ENCODE peak calls at places on chromosomes 2 and 18, in six cellular contexts. A is pancreas, U is neural progenitor cell, F is GM12864, M is heart left ventricle, H is adrenal gland. O is an unnamed sample.

GRCh38 chr2:48717826-48718225 is 37.7 kb downstream of the LHCGR start:
- DNase-seq in A (no peak), U (no peak), F (no peak), M (no peak), H (no peak), O (no peak)

GRCh38 chr2:200415455-200415854 is 94.4 kb downstream of the KCTD18 start:
- DNase-seq in A (no peak), U (no peak), F (no peak), M (no peak), H (no peak), O (no peak)

GRCh38 chr2:177812713-177813396 is 259.7 kb downstream of the PDE11A start:
- DNase-seq in A (no peak), U (no peak), F (no peak), M (no peak), H (no peak), O (no peak)

GRCh38 chr18:74505776-74506175 is 9.6 kb downstream of the CNDP2 start:
- DNase-seq in A (no peak), U (no peak), F (no peak), M (no peak), H (no peak), O (no peak)

GRCh38 chr2:240325654-240326031 is 109.8 kb upstream of the GPC1 start:
- DNase-seq in A (peak), U (no peak), F (no peak), M (no peak), H (peak), O (no peak)

GRCh38 chr18:67496469-67496868 is 20.1 kb downstream of the DSEL start:
- DNase-seq in A (no peak), U (no peak), F (no peak), M (no peak), H (no peak), O (no peak)

GRCh38 chr2:65075176-65075575 is 19.0 kb downstream of the CEP68 start:
- DNase-seq in A (no peak), U (no peak), F (no peak), M (no peak), H (no peak), O (no peak)

GRCh38 chr18:76923485-76924085 is 101.2 kb downstream of the ZNF236 start:
- DNase-seq in A (no peak), U (peak), F (no peak), M (no peak), H (no peak), O (peak)

GRCh38 chr2:218877891-218878290 is 2.8 kb upstream of the WNT10A start:
- DNase-seq in A (no peak), U (peak), F (no peak), M (no peak), H (no peak), O (no peak)

GRCh38 chr2:53475766-53476165 is 291.8 kb upstream of the CHAC2 start:
- DNase-seq in A (no peak), U (no peak), F (no peak), M (no peak), H (no peak), O (no peak)

GRCh38 chr2:118291481-118291880 is 203.2 kb downstream of the INSIG2 start:
- DNase-seq in A (no peak), U (no peak), F (no peak), M (no peak), H (no peak), O (no peak)

GRCh38 chr2:215517391-215517790 is 81.5 kb upstream of the FN1 start:
- DNase-seq in A (no peak), U (no peak), F (no peak), M (no peak), H (no peak), O (no peak)

GRCh38 chr2:191268596-191268995 is 23.4 kb downstream of the MYO1B start:
- DNase-seq in A (no peak), U (no peak), F (no peak), M (no peak), H (no peak), O (no peak)

GRCh38 chr2:33417093-33417492 is 59.4 kb upstream of the RASGRP3 start:
- DNase-seq in A (no peak), U (no peak), F (no peak), M (no peak), H (no peak), O (no peak)

GRCh38 chr2:149572102-149572953 is 15.2 kb downstream of the MMADHC start:
- DNase-seq in A (no peak), U (no peak), F (no peak), M (no peak), H (no peak), O (no peak)

GRCh38 chr2:29834624-29835023 is 86.8 kb downstream of the ALK start:
- DNase-seq in A (no peak), U (no peak), F (no peak), M (no peak), H (no peak), O (no peak)

GRCh38 chr2:76870011-76870410 is 652.2 kb downstream of the LRRTM4 start:
- DNase-seq in A (no peak), U (no peak), F (no peak), M (no peak), H (no peak), O (no peak)
- TF ChIP-seq CTCF in A (no peak), U (no peak), F (no peak), M (no peak), H (no peak), O (no peak)

GRCh38 chr2:24490674-24491625 is at the start of gene NCOA1:
- DNase-seq in A (peak), U (peak), F (peak), M (peak), H (peak), O (peak)
- TF ChIP-seq CTCF in A (no peak), U (peak), F (no peak), M (no peak), H (peak), O (no peak)

GRCh38 chr18:43789234-43790000 is 512.1 kb upstream of the SYT4 start:
- DNase-seq in A (no peak), U (peak), F (no peak), M (no peak), H (no peak), O (peak)
- TF ChIP-seq CTCF in A (no peak), U (peak), F (no peak), M (no peak), H (peak), O (peak)

GRCh38 chr18:44778788-44779187 is 98.1 kb downstream of the SETBP1 start:
- DNase-seq in A (no peak), U (peak), F (no peak), M (no peak), H (no peak), O (peak)

GRCh38 chr18:44773640-44774155 is 93.0 kb downstream of the SETBP1 start:
- DNase-seq in A (no peak), U (no peak), F (no peak), M (no peak), H (no peak), O (no peak)

GRCh38 chr18:44774191-44774590 is 93.5 kb downstream of the SETBP1 start:
- DNase-seq in A (no peak), U (no peak), F (no peak), M (no peak), H (no peak), O (no peak)

GRCh38 chr18:44779893-44780292 is 99.2 kb downstream of the SETBP1 start:
- DNase-seq in A (no peak), U (no peak), F (no peak), M (no peak), H (no peak), O (no peak)

DNA sequence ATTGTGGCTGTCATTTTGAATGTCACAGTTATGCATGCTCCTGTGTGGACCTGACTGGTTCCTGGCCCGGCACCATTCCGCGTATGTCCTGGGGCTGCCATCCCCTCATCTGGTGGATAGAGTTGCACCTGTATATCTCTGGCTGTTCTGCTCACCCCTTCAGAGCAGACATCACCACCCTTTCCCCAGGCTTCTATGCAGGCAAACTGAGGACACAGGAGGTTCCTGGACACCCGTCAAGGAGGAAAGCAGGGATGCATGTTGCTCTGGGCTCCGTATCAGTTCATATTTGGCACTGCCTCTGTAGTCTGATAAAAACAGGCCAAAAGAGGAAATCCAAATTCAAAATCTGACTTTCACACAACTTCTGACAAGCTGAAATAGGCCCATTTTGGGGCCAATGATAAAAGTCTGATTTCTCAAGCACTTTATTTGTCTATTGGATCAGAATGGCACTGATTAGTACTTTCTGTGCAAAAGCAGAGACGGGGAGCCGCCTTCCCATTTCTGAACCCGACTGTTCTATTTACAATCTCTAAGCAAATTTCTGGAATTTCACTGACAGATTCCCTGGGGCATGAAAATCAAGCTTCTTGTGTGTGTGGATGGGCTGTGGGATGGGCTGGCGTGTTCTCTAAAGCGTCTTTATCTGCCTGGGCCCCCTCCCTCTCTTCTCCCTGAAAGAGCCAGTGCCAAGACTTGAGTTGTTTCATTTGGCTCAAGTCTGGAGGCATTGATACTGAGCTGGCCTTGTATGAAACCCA is 96.9 kb downstream of the SETBP1 start:
- DNase-seq in A (no peak), U (no peak), F (no peak), M (no peak), H (no peak), O (no peak)
- TF ChIP-seq CTCF in A (no peak), U (no peak), F (no peak), M (no peak), H (no peak), O (no peak)

DNA sequence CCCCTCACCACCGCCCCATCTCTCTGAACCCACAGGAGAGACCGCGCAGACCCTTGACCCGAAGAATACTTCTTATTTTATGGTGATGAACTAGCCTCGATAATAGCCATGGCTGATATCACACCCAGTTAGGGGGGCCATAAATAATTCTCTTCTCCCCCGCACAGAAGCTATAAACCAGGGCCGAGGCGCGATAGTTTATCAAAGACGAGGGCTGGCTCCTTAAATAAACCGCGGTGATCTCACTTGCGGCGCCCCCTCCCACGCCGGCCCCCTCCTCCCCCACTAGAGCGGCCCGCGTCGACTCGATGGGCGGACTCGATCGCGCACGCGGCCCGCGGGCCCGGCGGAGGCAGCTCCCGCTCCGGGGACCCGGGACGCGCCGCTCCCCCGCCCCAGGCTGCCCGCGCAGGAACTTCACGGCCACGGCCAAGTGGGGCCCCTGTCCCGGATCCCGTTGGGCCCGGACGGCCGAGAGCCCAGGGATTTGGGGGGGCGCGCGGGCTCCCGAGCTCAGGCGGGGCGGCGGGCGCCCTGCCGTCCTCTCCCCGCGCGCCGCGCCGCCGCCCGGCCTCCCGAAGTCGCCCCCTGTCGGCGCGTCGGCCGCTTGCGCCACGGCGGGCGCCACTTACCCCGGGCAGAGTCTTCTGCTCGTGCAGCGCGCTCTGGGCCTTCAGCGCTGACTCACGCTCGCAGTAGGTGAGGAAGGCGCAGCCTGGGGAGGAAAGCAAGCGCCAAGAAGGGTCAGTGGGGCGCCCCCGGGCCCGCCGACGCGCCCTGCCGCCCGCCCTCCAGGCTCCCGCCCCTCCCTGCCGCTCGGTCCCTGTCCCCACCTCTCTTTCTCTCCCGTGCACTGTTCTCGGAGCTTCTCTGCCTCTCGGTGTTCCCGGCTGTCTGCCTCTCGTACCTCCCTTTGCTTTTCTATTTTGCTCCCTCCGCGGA is 80.4 kb downstream of the CELF4 start:
- DNase-seq in A (peak), U (peak), F (no peak), M (no peak), H (no peak), O (peak)
- TF ChIP-seq CTCF in A (peak), U (peak), F (peak), M (no peak), H (peak), O (peak)

DNA sequence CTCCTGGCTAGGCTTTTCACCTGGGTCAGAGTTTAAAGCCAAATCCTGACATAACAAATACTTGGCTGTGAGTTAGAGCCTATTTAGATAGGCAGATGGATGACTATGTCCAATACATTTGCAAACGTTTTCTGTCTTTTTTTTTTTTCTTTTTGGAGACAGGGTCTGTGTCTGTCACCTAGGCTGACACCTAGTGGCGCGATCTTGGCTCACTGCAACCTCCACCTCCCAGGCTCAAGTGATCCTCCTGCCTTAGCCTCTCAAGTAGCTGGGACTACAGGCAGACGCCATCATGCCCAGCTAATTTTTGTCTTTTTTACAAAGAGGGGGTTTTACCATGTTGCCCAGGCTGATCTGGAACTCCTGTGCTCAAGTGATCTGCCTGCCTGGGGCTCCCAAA is 124.8 kb downstream of the DYM start:
- DNase-seq in A (no peak), U (no peak), F (no peak), M (no peak), H (no peak), O (no peak)
- TF ChIP-seq CTCF in A (no peak), U (peak), F (peak), M (no peak), H (no peak), O (peak)

O was measured in nephron progenitor cell.